ENCODE peak calls at places on chromosome 4, in six cellular contexts. One of them, this sample, is unnamed.

GRCh38 chr4:154822775-154823174 is 41.7 kb downstream of the RBM46 start:
- DNase-seq in heart left ventricle: no peak
- DNase-seq in thoracic aorta: no peak
- DNase-seq in HCT116: no peak
- DNase-seq in NCI-H460: peak
- DNase-seq in foreskin fibroblast: peak
- DNase-seq in this sample: no peak

GRCh38 chr4:47383829-47384427 is 79.6 kb downstream of the COMMD8 start:
- DNase-seq in HCT116: peak
- DNase-seq in foreskin fibroblast: peak
- DNase-seq in thoracic aorta: no peak
- DNase-seq in NCI-H460: peak
- DNase-seq in heart left ventricle: no peak
- DNase-seq in this sample: no peak

GRCh38 chr4:4605849-4606248 is 64.0 kb upstream of the STX18 start:
- DNase-seq in heart left ventricle: no peak
- DNase-seq in foreskin fibroblast: no peak
- DNase-seq in HCT116: no peak
- DNase-seq in NCI-H460: no peak
- DNase-seq in thoracic aorta: no peak
- DNase-seq in this sample: no peak

GRCh38 chr4:13384055-13384454 is 100.1 kb downstream of the RAB28 start:
- DNase-seq in heart left ventricle: no peak
- DNase-seq in foreskin fibroblast: no peak
- DNase-seq in NCI-H460: no peak
- DNase-seq in HCT116: no peak
- DNase-seq in thoracic aorta: no peak
- DNase-seq in this sample: no peak

GRCh38 chr4:117267317-117267716 is 181.9 kb upstream of the TRAM1L1 start:
- DNase-seq in HCT116: no peak
- DNase-seq in foreskin fibroblast: no peak
- DNase-seq in heart left ventricle: no peak
- DNase-seq in thoracic aorta: no peak
- DNase-seq in NCI-H460: no peak
- DNase-seq in this sample: no peak

GRCh38 chr4:168710353-168710946 is 213.6 kb downstream of the PALLD start:
- DNase-seq in HCT116: peak
- DNase-seq in foreskin fibroblast: peak
- DNase-seq in thoracic aorta: no peak
- DNase-seq in NCI-H460: no peak
- DNase-seq in heart left ventricle: no peak
- DNase-seq in this sample: no peak

GRCh38 chr4:100848865-100849264 is 331.0 kb upstream of the EMCN start:
- DNase-seq in thoracic aorta: no peak
- DNase-seq in NCI-H460: no peak
- DNase-seq in foreskin fibroblast: no peak
- DNase-seq in heart left ventricle: no peak
- DNase-seq in HCT116: peak
- DNase-seq in this sample: no peak

GRCh38 chr4:83535520-83535944 is 376 bp upstream of the GPAT3 start:
- DNase-seq in foreskin fibroblast: peak
- DNase-seq in heart left ventricle: peak
- DNase-seq in thoracic aorta: no peak
- DNase-seq in HCT116: peak
- DNase-seq in NCI-H460: no peak
- DNase-seq in this sample: peak

GRCh38 chr4:183441276-183441675 is 3.2 kb upstream of the CDKN2AIP start:
- DNase-seq in foreskin fibroblast: no peak
- DNase-seq in NCI-H460: no peak
- DNase-seq in thoracic aorta: no peak
- DNase-seq in HCT116: no peak
- DNase-seq in heart left ventricle: no peak
- DNase-seq in this sample: no peak

This sample was measured in head of caudate nucleus.